ENCODE peak calls at places on chromosomes 7 and 10, in four cellular contexts. G is stomach, N is vagina, T is A549. A is an unnamed sample.

GRCh38 chr10:124989526-124989925 is 47.6 kb downstream of the ZRANB1 start:
- DNase-seq in G (no peak), N (no peak), T (no peak), A (no peak)

GRCh38 chr7:101998904-101999236 is 181.4 kb downstream of the CUX1 start:
- DNase-seq in T (no peak), N (no peak), G (no peak), A (no peak)

GRCh38 chr7:78396190-78396589 is 597.6 kb downstream of the PHTF2 start:
- DNase-seq in N (no peak), G (no peak), T (no peak), A (no peak)

GRCh38 chr7:142542938-142543337 is 206.3 kb upstream of the PRSS1 start:
- DNase-seq in G (no peak), N (no peak), T (no peak), A (no peak)

GRCh38 chr7:111126987-111127386 is 36.1 kb downstream of the LRRN3 start:
- DNase-seq in N (no peak), T (peak), G (no peak), A (no peak)

GRCh38 chr10:61456095-61456789 is 3.1 kb upstream of the TMEM26 start:
- DNase-seq in T (no peak), G (no peak), N (no peak), A (no peak)

GRCh38 chr10:8873310-8873709 is 818.8 kb downstream of the GATA3 start:
- DNase-seq in N (no peak), G (no peak), T (peak), A (no peak)

GRCh38 chr7:26620352-26620751 is 244.0 kb downstream of the SKAP2 start:
- DNase-seq in N (no peak), G (no peak), T (peak), A (no peak)

GRCh38 chr7:139131622-139132021 is 22.1 kb upstream of the ZC3HAV1 start:
- DNase-seq in G (no peak), N (no peak), T (no peak), A (no peak)

GRCh38 chr7:30800785-30801252 is 29.6 kb downstream of the MINDY4 start:
- DNase-seq in G (peak), N (peak), T (peak), A (no peak)

GRCh38 chr10:33524966-33525365 is 190.5 kb upstream of the NRP1 start:
- DNase-seq in G (no peak), N (no peak), T (no peak), A (no peak)

GRCh38 chr10:111249925-111250324 is 173.1 kb downstream of the ADRA2A start:
- DNase-seq in T (no peak), G (no peak), N (no peak), A (no peak)
- TF ChIP-seq POLR2A in T (no peak), G (no peak), N (no peak), A (no peak)

GRCh38 chr7:107945332-107945731 is 54.3 kb downstream of the DLD start:
- DNase-seq in N (no peak), G (no peak), T (no peak), A (no peak)
- H3K4me3 ChIP-seq in N (no peak), G (no peak), T (no peak), A (no peak)

GRCh38 chr7:135291809-135292253 is 58.2 kb downstream of the STRA8 start:
- DNase-seq in T (peak), G (no peak), N (peak), A (no peak)
- TF ChIP-seq POLR2A in T (no peak), G (no peak), N (no peak), A (no peak)

GRCh38 chr7:29480456-29480855 is 83.2 kb upstream of the PRR15 start:
- DNase-seq in N (no peak), G (peak), T (no peak), A (no peak)
- H3K4me3 ChIP-seq in N (no peak), G (peak), T (no peak), A (no peak)

GRCh38 chr10:29634764-29635625 is at the start of gene SVIL:
- DNase-seq in G (no peak), T (no peak), N (peak), A (no peak)
- TF ChIP-seq POLR2A in G (no peak), T (no peak), N (no peak), A (no peak)

GRCh38 chr10:133019651-133020050 is 68.1 kb upstream of the ADGRA1 start:
- DNase-seq in T (no peak), G (no peak), N (no peak), A (no peak)

GRCh38 chr10:133020193-133020817 is 67.4 kb upstream of the ADGRA1 start:
- DNase-seq in T (no peak), G (no peak), N (no peak), A (no peak)

GRCh38 chr10:133017203-133017601 is 70.5 kb upstream of the ADGRA1 start:
- DNase-seq in T (no peak), G (no peak), N (no peak), A (no peak)

GRCh38 chr10:133018491-133018890 is 69.2 kb upstream of the ADGRA1 start:
- DNase-seq in G (no peak), N (no peak), T (no peak), A (no peak)

GRCh38 chr10:133019191-133019590 is 68.5 kb upstream of the ADGRA1 start:
- DNase-seq in N (no peak), T (no peak), G (no peak), A (no peak)
- H3K4me3 ChIP-seq in N (no peak), T (no peak), G (no peak), A (no peak)

DNA sequence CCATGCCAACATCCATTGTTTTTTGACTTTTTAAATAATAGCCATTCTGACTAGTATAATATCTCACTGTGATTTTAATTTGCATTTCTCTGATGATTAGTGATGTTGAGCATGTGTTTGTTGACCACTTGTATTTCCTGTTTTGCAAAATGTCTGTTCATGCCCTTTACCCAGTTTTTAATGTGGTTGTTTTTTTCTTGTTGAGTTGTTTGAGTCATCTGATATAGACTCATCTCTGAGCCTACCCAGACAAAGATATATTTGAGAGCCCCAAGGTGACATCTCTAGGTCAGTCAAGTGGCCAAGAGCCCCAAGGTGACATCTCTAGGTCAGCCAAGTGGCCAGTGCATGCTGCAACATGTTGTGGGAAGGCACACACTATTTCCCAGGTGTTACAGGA is 224.7 kb downstream of the HECW1 start:
- DNase-seq in T (no peak), N (no peak), G (no peak), A (no peak)
- TF ChIP-seq POLR2A in T (no peak), N (no peak), G (no peak), A (no peak)

GRCh38 chr10:93600446-93600860 is 582 bp downstream of the RBP4 start:
- DNase-seq in G (no peak), T (no peak), N (peak), A (no peak)
- H3K4me3 ChIP-seq in G (peak), T (peak), N (peak), A (peak)

GRCh38 chr7:2631924-2632716 is at the start of gene TTYH3:
- DNase-seq in G (no peak), T (no peak), N (no peak), A (peak)
- TF ChIP-seq POLR2A in G (no peak), T (peak), N (peak), A (no peak)